ENCODE peak calls at places on chromosomes 4 and X, in six cellular contexts. One of them, this sample, is unnamed.

GRCh38 chrX:47030339-47030738 is 47.9 kb upstream of the RGN start:
- DNase-seq in SW480: peak
- DNase-seq in fibroblast of lung: peak
- DNase-seq in A172: peak
- DNase-seq in hepatic stellate cell: peak
- DNase-seq in ELR: peak
- DNase-seq in this sample: peak

GRCh38 chr4:30269850-30270249 is 450.3 kb upstream of the PCDH7 start:
- DNase-seq in fibroblast of lung: no peak
- DNase-seq in A172: peak
- DNase-seq in ELR: peak
- DNase-seq in SW480: peak
- DNase-seq in hepatic stellate cell: no peak
- DNase-seq in this sample: no peak

GRCh38 chr4:68575081-68575480 is 1.0 kb downstream of the UGT2B17 start:
- DNase-seq in A172: no peak
- DNase-seq in ELR: no peak
- DNase-seq in hepatic stellate cell: no peak
- DNase-seq in SW480: no peak
- DNase-seq in fibroblast of lung: no peak
- DNase-seq in this sample: no peak

GRCh38 chr4:143488684-143489083 is 24.8 kb upstream of the SMARCA5 start:
- DNase-seq in ELR: no peak
- DNase-seq in SW480: no peak
- DNase-seq in A172: no peak
- DNase-seq in fibroblast of lung: no peak
- DNase-seq in hepatic stellate cell: no peak
- DNase-seq in this sample: no peak

GRCh38 chr4:177008071-177008835 is 215.5 kb upstream of the VEGFC start:
- DNase-seq in hepatic stellate cell: no peak
- DNase-seq in fibroblast of lung: peak
- DNase-seq in A172: peak
- DNase-seq in SW480: no peak
- DNase-seq in ELR: peak
- DNase-seq in this sample: peak

GRCh38 chr4:1815997-1816860 is 23.1 kb downstream of the FGFR3 start:
- DNase-seq in A172: no peak
- DNase-seq in hepatic stellate cell: no peak
- DNase-seq in SW480: no peak
- DNase-seq in ELR: no peak
- DNase-seq in fibroblast of lung: no peak
- DNase-seq in this sample: no peak

GRCh38 chr4:25702848-25703247 is 47.2 kb downstream of the SLC34A2 start:
- DNase-seq in A172: peak
- DNase-seq in SW480: no peak
- DNase-seq in ELR: peak
- DNase-seq in fibroblast of lung: peak
- DNase-seq in hepatic stellate cell: no peak
- DNase-seq in this sample: no peak

GRCh38 chr4:78599931-78600375 is 48.4 kb downstream of the ANXA3 start:
- DNase-seq in fibroblast of lung: no peak
- DNase-seq in hepatic stellate cell: no peak
- DNase-seq in ELR: no peak
- DNase-seq in A172: no peak
- DNase-seq in SW480: no peak
- DNase-seq in this sample: no peak

GRCh38 chrX:153469811-153470410 is 465 bp downstream of the HAUS7 start:
- DNase-seq in SW480: peak
- DNase-seq in hepatic stellate cell: no peak
- DNase-seq in fibroblast of lung: no peak
- DNase-seq in ELR: peak
- DNase-seq in A172: peak
- DNase-seq in this sample: no peak

GRCh38 chr4:79535516-79535915 is 127.5 kb upstream of the GK2 start:
- DNase-seq in SW480: no peak
- DNase-seq in fibroblast of lung: no peak
- DNase-seq in hepatic stellate cell: no peak
- DNase-seq in A172: no peak
- DNase-seq in ELR: no peak
- DNase-seq in this sample: no peak

GRCh38 chr4:145218251-145218650 is 37.9 kb upstream of the OTUD4 start:
- DNase-seq in SW480: no peak
- DNase-seq in fibroblast of lung: no peak
- DNase-seq in A172: no peak
- DNase-seq in hepatic stellate cell: no peak
- DNase-seq in ELR: no peak
- DNase-seq in this sample: no peak

GRCh38 chrX:4708970-4709760 is 995.7 kb upstream of the PRKX start:
- DNase-seq in ELR: no peak
- DNase-seq in A172: no peak
- DNase-seq in hepatic stellate cell: no peak
- DNase-seq in SW480: no peak
- DNase-seq in fibroblast of lung: no peak
- DNase-seq in this sample: no peak

GRCh38 chr4:168710353-168710946 is 213.6 kb downstream of the PALLD start:
- DNase-seq in fibroblast of lung: peak
- DNase-seq in A172: peak
- DNase-seq in hepatic stellate cell: peak
- DNase-seq in ELR: peak
- DNase-seq in SW480: peak
- DNase-seq in this sample: peak

GRCh38 chrX:18368402-18368801 is 13.9 kb upstream of the SCML2 start:
- DNase-seq in SW480: no peak
- DNase-seq in ELR: no peak
- DNase-seq in hepatic stellate cell: no peak
- DNase-seq in A172: no peak
- DNase-seq in fibroblast of lung: no peak
- DNase-seq in this sample: no peak

GRCh38 chrX:44012484-44013096 is 39.4 kb upstream of the NDP start:
- DNase-seq in ELR: peak
- DNase-seq in hepatic stellate cell: no peak
- DNase-seq in SW480: peak
- DNase-seq in fibroblast of lung: peak
- DNase-seq in A172: peak
- DNase-seq in this sample: peak

GRCh38 chrX:139931646-139932076 is 1.2 kb downstream of the ATP11C start:
- DNase-seq in fibroblast of lung: no peak
- DNase-seq in A172: no peak
- DNase-seq in hepatic stellate cell: no peak
- DNase-seq in ELR: no peak
- DNase-seq in SW480: no peak
- DNase-seq in this sample: no peak

GRCh38 chr4:30716671-30717207 is 3.4 kb upstream of the PCDH7 start:
- DNase-seq in ELR: peak
- DNase-seq in SW480: no peak
- DNase-seq in fibroblast of lung: peak
- DNase-seq in A172: no peak
- DNase-seq in hepatic stellate cell: peak
- DNase-seq in this sample: peak

GRCh38 chr4:2045518-2045951 is 13.6 kb upstream of the NAT8L start:
- DNase-seq in fibroblast of lung: peak
- DNase-seq in ELR: peak
- DNase-seq in SW480: peak
- DNase-seq in hepatic stellate cell: no peak
- DNase-seq in A172: peak
- DNase-seq in this sample: no peak

GRCh38 chr4:143286733-143287570 is 49.7 kb upstream of the GAB1 start:
- DNase-seq in ELR: peak
- DNase-seq in fibroblast of lung: peak
- DNase-seq in hepatic stellate cell: peak
- DNase-seq in SW480: no peak
- DNase-seq in A172: no peak
- DNase-seq in this sample: peak

GRCh38 chr4:54400188-54400587 is 171.1 kb downstream of the PDGFRA start:
- DNase-seq in A172: no peak
- DNase-seq in hepatic stellate cell: no peak
- DNase-seq in fibroblast of lung: no peak
- DNase-seq in ELR: no peak
- DNase-seq in SW480: no peak
- DNase-seq in this sample: no peak

GRCh38 chr4:119087656-119088055 is 48.0 kb upstream of the MYOZ2 start:
- DNase-seq in A172: no peak
- DNase-seq in ELR: no peak
- DNase-seq in hepatic stellate cell: no peak
- DNase-seq in fibroblast of lung: no peak
- DNase-seq in SW480: no peak
- DNase-seq in this sample: no peak

GRCh38 chrX:3206314-3206713 is 140.1 kb downstream of the MXRA5 start:
- DNase-seq in ELR: no peak
- DNase-seq in SW480: no peak
- DNase-seq in hepatic stellate cell: no peak
- DNase-seq in A172: no peak
- DNase-seq in fibroblast of lung: no peak
- DNase-seq in this sample: no peak

This sample was measured in RWPE1.